ENCODE peak calls at places on chromosomes 11 and 22, in four cellular contexts. J is IMR-90, R is GM12878, K is endothelial cell of umbilical vein. D is an unnamed sample.

GRCh38 chr11:96012086-96012824 is 88.3 kb upstream of the MTMR2 start:
- DNase-seq in J (peak; percentile 54), R (peak; percentile 96), K (peak; percentile 85), D (peak; percentile 11)

GRCh38 chr11:93444671-93445073 is 98.5 kb downstream of the SMCO4 start:
- DNase-seq in J (peak; percentile 2), R (no peak), K (no peak), D (no peak)

GRCh38 chr11:19642185-19642591 is 70.4 kb upstream of the NAV2 start:
- DNase-seq in J (no peak), R (no peak), K (no peak), D (no peak)

GRCh38 chr11:66247801-66248200 is 20.6 kb upstream of the RAB1B start:
- DNase-seq in J (no peak), R (no peak), K (no peak), D (no peak)

GRCh38 chr11:3046190-3046589 is 11.0 kb downstream of the CARS1 start:
- DNase-seq in J (no peak), R (no peak), K (no peak), D (no peak)

GRCh38 chr11:58866788-58867187 is 22.3 kb upstream of the GLYATL2 start:
- DNase-seq in J (peak; percentile 49), R (no peak), K (no peak), D (no peak)

GRCh38 chr22:39661842-39662676 is 91.5 kb downstream of the CACNA1I start:
- DNase-seq in J (no peak), R (no peak), K (no peak), D (peak; percentile 88)

GRCh38 chr11:45156201-45156600 is 9.8 kb downstream of the PRDM11 start:
- DNase-seq in J (no peak), R (no peak), K (no peak), D (no peak)

GRCh38 chr11:99142237-99142636 is 121.5 kb downstream of the CNTN5 start:
- DNase-seq in J (no peak), R (no peak), K (no peak), D (no peak)

GRCh38 chr22:46010951-46011626 is 34.1 kb upstream of the WNT7B start:
- DNase-seq in J (no peak), R (no peak), K (no peak), D (no peak)

DNA sequence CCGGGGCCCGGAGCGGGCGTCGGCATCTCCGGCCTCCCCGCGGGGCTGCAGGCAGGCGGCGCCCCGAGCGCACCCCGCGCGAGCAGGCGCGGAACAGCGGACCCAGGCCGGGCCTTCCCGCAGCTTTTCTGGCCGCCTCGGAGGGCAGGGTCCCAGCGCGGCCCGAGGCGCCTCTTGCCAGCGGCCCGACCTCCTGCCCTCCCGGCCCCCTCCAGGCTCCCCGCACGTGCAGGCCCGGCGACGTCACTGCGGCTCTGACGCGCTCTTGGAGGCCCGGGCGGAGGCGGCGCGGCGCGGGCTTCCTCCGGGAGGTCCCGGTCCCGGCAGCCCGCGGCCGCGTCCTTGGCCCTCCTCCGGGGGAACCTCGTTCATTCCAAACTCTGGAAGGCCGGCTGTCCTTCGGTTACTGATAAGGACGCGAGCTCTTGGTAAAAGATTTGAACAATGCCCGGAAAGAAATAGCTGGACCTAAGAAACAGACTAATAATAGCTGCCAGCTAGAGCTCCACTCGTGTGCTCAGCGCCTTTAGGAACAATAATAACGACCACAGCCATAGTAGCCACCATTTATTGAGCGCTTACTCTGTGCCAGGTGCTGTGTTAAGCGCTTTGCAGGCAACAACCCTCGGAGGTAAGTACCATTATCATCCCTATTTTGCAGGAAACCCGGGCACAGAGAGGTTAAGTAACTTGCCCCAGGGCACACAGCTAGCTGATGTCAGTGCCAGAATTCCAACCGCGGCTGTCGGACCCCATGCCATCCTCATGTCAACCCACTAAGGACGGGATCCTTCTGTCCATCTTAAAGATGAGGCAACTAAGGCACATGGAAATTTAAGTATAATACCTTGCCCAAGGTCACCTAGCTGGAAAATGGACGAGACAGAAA is 39.1 kb upstream of the CREB3L1 start:
- DNase-seq in J (peak; percentile 63), R (no peak), K (peak; percentile 82), D (peak; percentile 78)
- TF ChIP-seq FOS in J (no peak), R (no peak), K (peak; percentile 14), D (no peak)

GRCh38 chr11:69654001-69654659 is 13.2 kb downstream of the CCND1 start:
- DNase-seq in J (no peak), R (no peak), K (no peak), D (no peak)
- TF ChIP-seq FOS in J (no peak), R (no peak), K (no peak), D (no peak)

GRCh38 chr11:133518702-133519264 is 13.5 kb downstream of the OPCML start:
- DNase-seq in J (no peak), R (no peak), K (no peak), D (no peak)

GRCh38 chr11:133519560-133519959 is 12.7 kb downstream of the OPCML start:
- DNase-seq in J (no peak), R (no peak), K (no peak), D (no peak)

GRCh38 chr11:133525976-133526375 is 6.3 kb downstream of the OPCML start:
- DNase-seq in J (no peak), R (no peak), K (no peak), D (no peak)

GRCh38 chr11:133520707-133521106 is 11.6 kb downstream of the OPCML start:
- DNase-seq in J (no peak), R (no peak), K (no peak), D (no peak)

GRCh38 chr11:133522344-133522743 is 10.0 kb downstream of the OPCML start:
- DNase-seq in J (no peak), R (no peak), K (no peak), D (no peak)
- TF ChIP-seq FOS in J (no peak), R (no peak), K (no peak), D (no peak)

GRCh38 chr11:42465613-42466012 is 846.2 kb upstream of the API5 start:
- DNase-seq in J (no peak), R (no peak), K (no peak), D (no peak)

GRCh38 chr11:42462558-42463310 is 849.1 kb upstream of the API5 start:
- DNase-seq in J (no peak), R (no peak), K (peak; percentile 18), D (no peak)
- TF ChIP-seq FOS in J (no peak), R (no peak), K (peak; percentile 56), D (no peak)

GRCh38 chr11:119677840-119678239 is 51.2 kb downstream of the NECTIN1 start:
- DNase-seq in J (no peak), R (no peak), K (no peak), D (no peak)

GRCh38 chr11:119681537-119681936 is 47.5 kb downstream of the NECTIN1 start:
- DNase-seq in J (no peak), R (no peak), K (no peak), D (no peak)

GRCh38 chr11:119683783-119684182 is 45.2 kb downstream of the NECTIN1 start:
- DNase-seq in J (no peak), R (no peak), K (no peak), D (no peak)

GRCh38 chr11:119678351-119678750 is 50.6 kb downstream of the NECTIN1 start:
- DNase-seq in J (no peak), R (no peak), K (no peak), D (no peak)

DNA sequence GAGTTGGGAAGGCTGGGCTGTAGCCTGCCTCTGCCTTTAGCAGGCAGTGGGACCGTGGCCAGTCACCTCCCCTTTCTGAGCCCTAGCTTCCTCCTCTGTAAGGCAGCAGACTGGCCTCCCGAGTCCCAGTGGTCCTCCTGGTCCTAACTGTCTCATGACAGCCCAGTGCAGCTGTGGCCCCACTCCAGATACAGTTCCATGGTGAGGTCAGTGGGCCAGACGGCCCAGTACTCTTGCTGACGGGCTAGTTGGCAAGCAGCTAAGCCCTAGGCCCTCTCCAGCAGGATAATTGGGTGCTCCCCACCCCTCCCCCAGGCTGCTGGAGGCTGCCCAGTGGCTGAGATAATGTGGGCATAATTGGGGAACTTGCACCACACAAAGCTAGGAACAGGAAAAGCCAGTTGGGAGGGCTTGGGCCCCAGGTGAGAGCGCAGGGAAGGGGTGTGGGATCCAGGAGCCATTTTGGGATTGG is 48.1 kb downstream of the NECTIN1 start:
- DNase-seq in J (peak; percentile 7), R (no peak), K (no peak), D (no peak)
- TF ChIP-seq FOS in J (no peak), R (no peak), K (no peak), D (no peak)

GRCh38 chr11:46382644-46383403 is 1.4 kb downstream of the MDK start:
- DNase-seq in J (peak; percentile 46), R (no peak), K (peak; percentile 30), D (no peak)
- TF ChIP-seq FOS in J (no peak), R (no peak), K (no peak), D (no peak)

GRCh38 chr11:116994195-116994594 is 104.0 kb downstream of the SIK3 start:
- DNase-seq in J (no peak), R (no peak), K (no peak), D (no peak)
- TF ChIP-seq FOS in J (no peak), R (no peak), K (no peak), D (no peak)

GRCh38 chr22:49727881-49728563 is 99.7 kb downstream of the BRD1 start:
- DNase-seq in J (no peak), R (no peak), K (no peak), D (no peak)

GRCh38 chr22:49726701-49727101 is 101.0 kb downstream of the BRD1 start:
- DNase-seq in J (no peak), R (no peak), K (no peak), D (no peak)

GRCh38 chr22:49726022-49726681 is 101.5 kb downstream of the BRD1 start:
- DNase-seq in J (no peak), R (no peak), K (no peak), D (no peak)

GRCh38 chr22:49728566-49729271 is 99.0 kb downstream of the BRD1 start:
- DNase-seq in J (no peak), R (no peak), K (no peak), D (no peak)

GRCh38 chr22:49727191-49727880 is 100.3 kb downstream of the BRD1 start:
- DNase-seq in J (no peak), R (no peak), K (no peak), D (no peak)
- TF ChIP-seq FOS in J (no peak), R (no peak), K (no peak), D (no peak)

GRCh38 chr22:50012201-50013181 is at the start of gene IL17REL:
- DNase-seq in J (peak; percentile 10), R (no peak), K (no peak), D (no peak)

GRCh38 chr22:50010676-50011446 is 1.7 kb downstream of the IL17REL start:
- DNase-seq in J (no peak), R (no peak), K (no peak), D (no peak)

GRCh38 chr22:50009251-50009650 is 3.3 kb downstream of the IL17REL start:
- DNase-seq in J (no peak), R (no peak), K (no peak), D (no peak)

GRCh38 chr22:50009765-50010675 is 2.5 kb downstream of the IL17REL start:
- DNase-seq in J (no peak), R (no peak), K (no peak), D (no peak)

GRCh38 chr22:50011447-50012200 is 941 bp downstream of the IL17REL start:
- DNase-seq in J (no peak), R (no peak), K (no peak), D (no peak)
- TF ChIP-seq FOS in J (no peak), R (no peak), K (no peak), D (no peak)